ENCODE peak calls at places on chromosomes 2 and 18, in nine cellular contexts. M is Calu3; F is mucosa of descending colon; W is activated T-cell treated with anti-CD3 and anti-CD28 coated beads for 24 hours; O is fibroblast of pulmonary artery; L is HS-5; Z is stimulated activated CD4-positive, alpha-beta T cell treated with anti-CD3 and anti-CD28 coated beads, Interleukin-15, amount 100 ng/mL, for 24 hours; H is NCI-H1092 treated with DMSO at 0.1 percent for 48 hours; Y is activated CD4-positive, alpha-beta T cell treated with anti-CD3 and anti-CD28 coated beads, Interleukin-2, amount 50 U/mL, for 4 hours. A is an unnamed sample.
A peak's percentile ranks its signal among the peaks of the same experiment; 100 is the strongest.

GRCh38 chr18:30177056-30177455 is 865.5 kb downstream of the DSC3 start:
- DNase-seq in M (no peak), F (no peak), W (no peak), O (peak; percentile 45), L (peak; percentile 33), Z (no peak), H (no peak), Y (no peak), A (no peak)

GRCh38 chr2:42495234-42495581 is 1.4 kb upstream of the KCNG3 start:
- DNase-seq in M (no peak), F (no peak), W (no peak), O (no peak), L (no peak), Z (no peak), H (no peak), Y (no peak), A (no peak)

GRCh38 chr2:222598611-222599010 is 57.3 kb downstream of the FARSB start:
- DNase-seq in M (no peak), F (no peak), W (no peak), O (no peak), L (no peak), Z (no peak), H (no peak), Y (no peak), A (peak; percentile 14)

GRCh38 chr2:136072616-136073015 is 45.3 kb downstream of the CXCR4 start:
- DNase-seq in M (no peak), F (no peak), W (no peak), O (no peak), L (no peak), Z (no peak), H (no peak), Y (no peak), A (no peak)

GRCh38 chr2:85577386-85578242 is at the start of gene VAMP8:
- DNase-seq in M (peak; percentile 88), F (peak; percentile 92), W (no peak), O (no peak), L (no peak), Z (peak; percentile 82), H (no peak), Y (peak; percentile 53), A (peak; percentile 91)

GRCh38 chr2:219908538-219908937 is 281.1 kb downstream of the SLC4A3 start:
- DNase-seq in M (no peak), F (no peak), W (no peak), O (no peak), L (no peak), Z (no peak), H (no peak), Y (no peak), A (no peak)

GRCh38 chr2:100106460-100106859 is 35.9 kb downstream of the AFF3 start:
- DNase-seq in M (no peak), F (no peak), W (no peak), O (no peak), L (no peak), Z (no peak), H (peak; percentile 19), Y (no peak), A (peak; percentile 31)

GRCh38 chr2:10963155-10963554 is 51.4 kb downstream of the KCNF1 start:
- DNase-seq in M (no peak), F (no peak), W (no peak), O (no peak), L (no peak), Z (no peak), H (no peak), Y (no peak), A (no peak)

GRCh38 chr2:193963472-193964119 is 1693.4 kb upstream of the SLC39A10 start:
- DNase-seq in M (peak; percentile 62), F (no peak), W (no peak), O (peak; percentile 81), L (no peak), Z (no peak), H (peak; percentile 24), Y (no peak), A (no peak)

GRCh38 chr2:231530099-231531085 is at the start of gene NMUR1:
- DNase-seq in M (peak; percentile 73), F (peak; percentile 75), W (peak; percentile 60), O (no peak), L (no peak), Z (peak; percentile 80), H (no peak), Y (peak; percentile 43), A (peak; percentile 67)

GRCh38 chr2:120531863-120532600 is 186.1 kb downstream of the INHBB start:
- DNase-seq in M (no peak), F (no peak), W (no peak), O (peak; percentile 60), L (no peak), Z (no peak), H (no peak), Y (no peak), A (no peak)

GRCh38 chr2:16684676-16685339 is 19.2 kb upstream of the CYRIA start:
- DNase-seq in M (no peak), F (no peak), W (no peak), O (no peak), L (no peak), Z (no peak), H (no peak), Y (no peak), A (no peak)

GRCh38 chr2:71603311-71603794 is 150.0 kb downstream of the DYSF start:
- DNase-seq in M (no peak), F (no peak), W (no peak), O (peak; percentile 44), L (no peak), Z (no peak), H (no peak), Y (no peak), A (peak; percentile 7)

GRCh38 chr2:219165058-219165930 is 4.5 kb downstream of the SLC23A3 start:
- DNase-seq in M (no peak), F (no peak), W (no peak), O (no peak), L (no peak), Z (no peak), H (no peak), Y (no peak), A (no peak)

GRCh38 chr2:43851026-43851980 is 12.5 kb downstream of the ABCG8 start:
- DNase-seq in M (no peak), F (no peak), W (no peak), O (no peak), L (no peak), Z (no peak), H (no peak), Y (no peak), A (no peak)

GRCh38 chr2:182827182-182827879 is 39.1 kb downstream of the FRZB start:
- DNase-seq in M (no peak), F (no peak), W (no peak), O (no peak), L (no peak), Z (no peak), H (no peak), Y (no peak), A (no peak)

GRCh38 chr2:98771771-98772521 is 41.0 kb upstream of the MGAT4A start:
- DNase-seq in M (no peak), F (no peak), W (no peak), O (peak; percentile 76), L (no peak), Z (peak; percentile 62), H (no peak), Y (peak; percentile 51), A (no peak)

GRCh38 chr2:9782197-9782719 is 61.0 kb upstream of the TAF1B start:
- DNase-seq in M (peak; percentile 62), F (no peak), W (peak; percentile 66), O (no peak), L (no peak), Z (peak; percentile 86), H (no peak), Y (peak; percentile 65), A (peak; percentile 63)

GRCh38 chr2:237222683-237223082 is 137.0 kb downstream of the COPS8 start:
- DNase-seq in M (no peak), F (no peak), W (no peak), O (no peak), L (no peak), Z (no peak), H (no peak), Y (no peak), A (no peak)

GRCh38 chr18:79609841-79610281 is 69.7 kb upstream of the CTDP1 start:
- DNase-seq in M (no peak), F (peak; percentile 33), W (no peak), O (no peak), L (no peak), Z (no peak), H (no peak), Y (no peak), A (no peak)

GRCh38 chr2:237315170-237315880 is 98.6 kb downstream of the COL6A3 start:
- DNase-seq in M (peak; percentile 58), F (peak; percentile 80), W (no peak), O (peak; percentile 97), L (no peak), Z (no peak), H (no peak), Y (no peak), A (peak; percentile 76)

GRCh38 chr18:7635948-7636347 is 68.8 kb downstream of the PTPRM start:
- DNase-seq in M (no peak), F (no peak), W (no peak), O (no peak), L (no peak), Z (no peak), H (no peak), Y (no peak), A (no peak)

GRCh38 chr2:99562516-99562915 is 72.7 kb upstream of the REV1 start:
- DNase-seq in M (no peak), F (no peak), W (no peak), O (no peak), L (no peak), Z (no peak), H (no peak), Y (no peak), A (no peak)

GRCh38 chr2:69766014-69766413 is 24.1 kb downstream of the ANXA4 start:
- DNase-seq in M (no peak), F (no peak), W (no peak), O (no peak), L (no peak), Z (no peak), H (no peak), Y (no peak), A (no peak)

GRCh38 chr2:204024906-204025475 is 88.4 kb downstream of the ICOS start:
- DNase-seq in M (no peak), F (no peak), W (no peak), O (no peak), L (no peak), Z (no peak), H (no peak), Y (no peak), A (no peak)

GRCh38 chr2:5695641-5696350 is 3.6 kb downstream of the SOX11 start:
- DNase-seq in M (no peak), F (no peak), W (no peak), O (peak; percentile 14), L (no peak), Z (no peak), H (peak; percentile 56), Y (no peak), A (no peak)

GRCh38 chr2:238864207-238865014 is 16.5 kb downstream of the TWIST2 start:
- DNase-seq in M (peak; percentile 89), F (peak; percentile 87), W (peak; percentile 38), O (peak; percentile 97), L (peak; percentile 97), Z (peak; percentile 74), H (peak; percentile 16), Y (no peak), A (peak; percentile 89)

GRCh38 chr2:216601632-216602409 is 31.4 kb upstream of the IGFBP2 start:
- DNase-seq in M (no peak), F (no peak), W (no peak), O (no peak), L (no peak), Z (no peak), H (no peak), Y (no peak), A (no peak)

GRCh38 chr2:200104015-200104414 is 148.6 kb downstream of the MAIP1 start:
- DNase-seq in M (no peak), F (no peak), W (no peak), O (peak; percentile 29), L (peak; percentile 25), Z (no peak), H (no peak), Y (no peak), A (no peak)

GRCh38 chr18:12686100-12686499 is 16.4 kb downstream of the CEP76 start:
- DNase-seq in M (no peak), F (no peak), W (no peak), O (peak; percentile 44), L (no peak), Z (no peak), H (no peak), Y (no peak), A (no peak)

GRCh38 chr2:102346381-102347130 is 9.0 kb upstream of the IL18R1 start:
- DNase-seq in M (no peak), F (no peak), W (no peak), O (no peak), L (no peak), Z (no peak), H (no peak), Y (no peak), A (no peak)